ENCODE peak calls at places on chromosome 13, in eight cellular contexts. A, T, V, R, F, X, G and K are unnamed samples. For H3K36me3, the result is how much of the 10 kb centered on the place peaks cover.

GRCh38 chr13:30186644-30187431 is 120.5 kb downstream of the KATNAL1 start:
- DNase-seq in R (no peak), F (no peak), X (no peak), A (no peak), V (no peak), T (no peak), G (no peak), K (no peak)

GRCh38 chr13:23984541-23984940 is 87.2 kb upstream of the C1QTNF9B start:
- DNase-seq in F (peak), V (no peak), X (peak), G (peak), A (no peak), T (no peak), R (no peak), K (no peak)

GRCh38 chr13:75566658-75567057 is 17.1 kb downstream of the UCHL3 start:
- DNase-seq in T (no peak), A (no peak), G (no peak), R (no peak), V (no peak), F (peak), X (no peak), K (no peak)

GRCh38 chr13:50353651-50354415 is 338.6 kb downstream of the KCNRG start:
- DNase-seq in X (no peak), V (no peak), T (no peak), R (no peak), A (no peak), G (no peak), F (peak), K (no peak)

GRCh38 chr13:50080856-50081105 is 65.5 kb downstream of the KCNRG start:
- DNase-seq in R (no peak), A (no peak), X (no peak), G (no peak), T (no peak), V (no peak), F (no peak), K (no peak)

GRCh38 chr13:52393572-52394357 is 12.2 kb downstream of the THSD1 start:
- DNase-seq in A (no peak), T (no peak), X (no peak), R (no peak), V (no peak), F (peak), G (no peak), K (no peak)

GRCh38 chr13:50025446-50025845 is 10.2 kb downstream of the KCNRG start:
- DNase-seq in V (no peak), X (no peak), R (no peak), F (no peak), A (no peak), G (no peak), T (no peak), K (no peak)

GRCh38 chr13:101523732-101524131 is 71.3 kb downstream of the ITGBL1 start:
- DNase-seq in T (no peak), F (peak), R (no peak), V (peak), X (no peak), G (no peak), A (no peak), K (no peak)

GRCh38 chr13:100584901-100585300 is 3.7 kb downstream of the GGACT start:
- DNase-seq in V (no peak), G (no peak), T (no peak), X (no peak), A (no peak), R (no peak), F (no peak), K (no peak)

GRCh38 chr13:107461751-107462150 is 753.6 kb downstream of the LIG4 start:
- DNase-seq in F (no peak), T (no peak), X (no peak), V (no peak), A (no peak), G (no peak), R (no peak), K (no peak)

GRCh38 chr13:99471231-99472202 is 29.8 kb upstream of the TM9SF2 start:
- DNase-seq in F (peak), A (no peak), V (no peak), T (no peak), X (no peak), G (no peak), R (no peak), K (no peak)

GRCh38 chr13:30159446-30159839 is 147.9 kb downstream of the KATNAL1 start:
- DNase-seq in G (no peak), R (no peak), T (peak), X (no peak), F (peak), A (no peak), V (no peak), K (no peak)

GRCh38 chr13:29081697-29082440 is 261.7 kb downstream of the MTUS2 start:
- DNase-seq in T (no peak), R (no peak), G (no peak), X (no peak), A (no peak), V (no peak), F (no peak), K (no peak)

GRCh38 chr13:42114912-42115311 is 66.5 kb downstream of the DGKH start:
- DNase-seq in F (peak), A (no peak), T (no peak), V (no peak), X (no peak), G (no peak), R (no peak), K (no peak)

GRCh38 chr13:102452831-102453230 is 51.0 kb upstream of the FGF14 start:
- DNase-seq in T (no peak), R (no peak), X (no peak), V (no peak), G (no peak), A (no peak), F (no peak), K (no peak)

GRCh38 chr13:84399320-84400085 is 517.2 kb upstream of the SLITRK1 start:
- DNase-seq in G (no peak), A (no peak), T (no peak), X (no peak), R (no peak), F (peak), V (no peak), K (no peak)

GRCh38 chr13:111061338-111062045 is 53.6 kb upstream of the ARHGEF7 start:
- DNase-seq in G (no peak), R (no peak), T (no peak), V (no peak), A (no peak), F (no peak), X (no peak), K (no peak)

GRCh38 chr13:56166864-56167263 is 973.9 kb upstream of the PRR20A start:
- DNase-seq in X (no peak), V (no peak), G (no peak), T (peak), R (no peak), A (no peak), F (no peak), K (no peak)

GRCh38 chr13:29908411-29908810 is 58.0 kb upstream of the UBL3 start:
- DNase-seq in G (no peak), F (peak), V (no peak), R (no peak), A (no peak), X (no peak), T (no peak), K (no peak)

GRCh38 chr13:73981595-73981994 is 152.6 kb downstream of the KLF12 start:
- DNase-seq in X (no peak), F (no peak), A (no peak), T (no peak), V (no peak), G (no peak), R (no peak), K (no peak)

GRCh38 chr13:29255567-29255966 is 339.9 kb downstream of the SLC7A1 start:
- DNase-seq in F (no peak), X (no peak), V (no peak), T (peak), R (no peak), G (no peak), A (no peak), K (no peak)

GRCh38 chr13:50599046-50599445 is 244.4 kb downstream of the DLEU7 start:
- DNase-seq in G (no peak), A (no peak), X (no peak), R (no peak), V (no peak), T (no peak), F (no peak), K (no peak)

GRCh38 chr13:38283346-38283745 is 66.3 kb upstream of the UFM1 start:
- DNase-seq in V (no peak), X (no peak), R (no peak), T (no peak), F (no peak), A (no peak), G (no peak), K (no peak)

GRCh38 chr13:107133950-107134349 is 566.0 kb upstream of the ARGLU1 start:
- DNase-seq in V (no peak), G (no peak), R (no peak), A (no peak), F (no peak), T (no peak), X (no peak), K (no peak)

GRCh38 chr13:75691183-75691582 is 55.1 kb downstream of the LMO7 start:
- DNase-seq in V (no peak), X (no peak), T (no peak), A (no peak), G (no peak), F (peak), R (no peak), K (no peak)

GRCh38 chr13:77494226-77494625 is 41.3 kb upstream of the SCEL start:
- DNase-seq in R (no peak), G (no peak), X (no peak), F (no peak), V (no peak), T (no peak), A (no peak), K (no peak)

GRCh38 chr13:104485571-104485970 is 1419.4 kb upstream of the SLC10A2 start:
- DNase-seq in G (no peak), F (no peak), R (no peak), V (no peak), A (no peak), X (no peak), T (no peak), K (no peak)

GRCh38 chr13:51777921-51778320 is 26.0 kb downstream of the DHRS12 start:
- DNase-seq in A (no peak), F (no peak), V (no peak), R (no peak), G (no peak), X (no peak), T (no peak), K (no peak)

GRCh38 chr13:93227906-93228801 is 1.5 kb downstream of the GPC6 start:
- DNase-seq in G (peak), X (no peak), T (peak), V (no peak), A (peak), R (peak), F (peak), K (peak)

GRCh38 chr13:53941588-53942190 is 913.1 kb downstream of the OLFM4 start:
- DNase-seq in X (no peak), A (no peak), T (no peak), G (no peak), V (no peak), F (no peak), R (no peak), K (no peak)

GRCh38 chr13:71880753-71881541 is 13.9 kb upstream of the DACH1 start:
- DNase-seq in X (no peak), R (no peak), F (peak), A (no peak), G (no peak), V (no peak), T (no peak), K (no peak)

GRCh38 chr13:20037908-20038307 is 79.4 kb downstream of the ZMYM2 start:
- DNase-seq in F (no peak), X (no peak), G (no peak), V (no peak), A (no peak), R (no peak), T (no peak), K (no peak)
- H3K27ac ChIP-seq in F (no peak), X (no peak), G (no peak), V (no peak), A (no peak), R (no peak), T (no peak), K (no peak)

GRCh38 chr13:27034678-27035111 is 136.9 kb downstream of the USP12 start:
- DNase-seq in V (no peak), R (no peak), G (no peak), A (no peak), F (no peak), T (peak), X (no peak), K (peak)
- H3K36me3 ChIP-seq in V (under half), R (under half), G (under half), A (under half), F (under half), T (under half), X (under half), K (under half)

GRCh38 chr13:40568672-40569350 is 97.6 kb downstream of the FOXO1 start:
- DNase-seq in F (no peak), R (no peak), T (no peak), V (no peak), X (no peak), A (no peak), G (no peak), K (no peak)
- H3K27ac ChIP-seq in F (no peak), R (peak), T (no peak), V (no peak), X (no peak), A (no peak), G (no peak), K (peak)

GRCh38 chr13:37011788-37012187 is 11.2 kb downstream of the EXOSC8 start:
- DNase-seq in X (no peak), T (no peak), R (no peak), F (no peak), V (no peak), G (no peak), A (no peak), K (no peak)

GRCh38 chr13:37009692-37010091 is 9.1 kb downstream of the EXOSC8 start:
- DNase-seq in T (no peak), V (no peak), G (no peak), A (no peak), F (no peak), R (no peak), X (no peak), K (no peak)

GRCh38 chr13:37010424-37010823 is 9.8 kb downstream of the EXOSC8 start:
- DNase-seq in V (no peak), X (no peak), G (no peak), F (no peak), R (no peak), A (no peak), T (no peak), K (no peak)

GRCh38 chr13:37014609-37015008 is 14.0 kb downstream of the EXOSC8 start:
- DNase-seq in X (no peak), V (no peak), T (no peak), R (no peak), A (no peak), F (no peak), G (no peak), K (no peak)

GRCh38 chr13:37011002-37011401 is 10.4 kb downstream of the EXOSC8 start:
- DNase-seq in A (no peak), V (no peak), F (no peak), R (no peak), T (no peak), G (no peak), X (no peak), K (no peak)
- H3K36me3 ChIP-seq in A (under half), V (under half), F (under half), R (under half), T (half or more), G (half or more), X (under half), K (under half)

DNA sequence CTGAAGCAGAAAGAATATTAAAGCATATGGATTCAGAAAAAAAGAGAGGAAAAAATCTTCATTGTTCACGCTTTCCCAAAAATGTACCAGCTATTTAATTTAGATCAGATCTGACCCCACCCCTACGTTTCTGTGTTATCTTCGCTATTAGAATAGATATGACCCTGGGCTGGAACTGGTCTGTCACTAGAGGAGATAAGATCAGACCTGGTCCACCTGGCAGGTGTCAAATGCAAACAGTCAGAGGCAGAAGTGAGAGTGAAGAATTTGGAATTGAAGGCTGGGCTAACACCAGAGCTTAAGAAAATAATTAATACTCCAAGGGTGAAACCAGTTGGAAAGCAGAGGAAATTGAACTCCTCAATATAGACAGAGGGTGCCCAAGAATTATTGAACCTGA is 30.0 kb upstream of the MBNL2 start:
- DNase-seq in V (no peak), T (no peak), F (no peak), X (no peak), R (no peak), G (no peak), A (no peak), K (no peak)
- H3K27ac ChIP-seq in V (no peak), T (no peak), F (no peak), X (no peak), R (no peak), G (no peak), A (no peak), K (no peak)

DNA sequence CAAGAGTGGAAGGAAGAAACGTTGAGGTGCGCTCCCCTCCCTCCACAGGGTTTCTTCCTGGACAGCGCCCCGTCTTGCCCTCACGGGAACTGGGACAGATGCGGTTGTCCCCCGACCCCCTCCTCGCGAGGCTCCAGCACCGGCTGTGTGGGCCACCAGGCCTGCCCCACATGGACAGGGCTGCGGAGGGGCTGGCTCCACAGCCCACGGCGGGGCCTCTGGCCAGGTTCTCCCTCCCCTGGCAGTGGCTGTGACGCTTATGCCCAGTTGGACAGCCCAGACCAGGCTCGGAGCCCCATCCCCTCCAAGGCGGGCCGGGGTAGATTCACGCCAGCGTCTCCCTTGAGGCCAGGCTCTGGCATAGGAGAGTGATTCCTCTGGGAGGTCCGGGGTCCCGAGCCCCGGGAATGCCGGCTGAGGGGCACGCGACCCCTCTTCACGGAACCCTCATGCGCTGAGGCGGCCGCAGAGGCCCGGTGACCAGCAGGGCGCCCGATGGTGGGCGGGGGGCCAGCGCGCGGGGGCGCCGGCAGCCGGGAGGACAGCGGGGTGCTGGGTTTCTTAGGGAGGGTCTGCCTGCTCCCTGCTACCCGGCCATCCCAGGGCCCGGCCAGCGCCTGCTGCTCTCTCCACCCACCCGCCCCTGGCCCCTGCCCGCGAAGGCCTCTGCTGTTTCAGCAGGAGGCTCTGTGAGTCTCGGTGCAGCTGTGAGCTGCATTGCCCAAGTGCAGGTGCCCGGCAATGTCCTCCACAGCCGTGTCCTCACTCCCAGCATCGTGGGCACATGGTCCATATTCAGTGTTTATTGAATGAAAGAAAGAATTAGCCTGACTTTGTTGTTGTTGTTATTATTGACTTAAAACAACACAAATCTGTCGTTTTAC is 20.3 kb upstream of the GAS6 start:
- DNase-seq in F (no peak), X (no peak), T (no peak), A (no peak), G (no peak), R (no peak), V (no peak), K (no peak)
- H3K36me3 ChIP-seq in F (under half), X (under half), T (under half), A (under half), G (under half), R (under half), V (under half), K (under half)